ENCODE peak calls at places on chromosome 19, in eight cellular contexts. F is astrocyte; C is suprapubic skin; J is CD4-positive, alpha-beta T cell; K is activated CD4-positive, alpha-beta T cell treated with anti-CD3 and anti-CD28 coated beads for 48 hours; O is MM.1S; A is Daoy; P is COR-L47. Y is an unnamed sample.

GRCh38 chr19:33640773-33641172 is 19.0 kb downstream of the CHST8 start:
- DNase-seq in F (no peak), C (peak), J (no peak), K (no peak), O (no peak), A (no peak), P (no peak), Y (no peak)

GRCh38 chr19:48290923-48291700 is 21.2 kb downstream of the ZNF114 start:
- DNase-seq in F (peak), C (peak), J (peak), K (peak), O (peak), A (peak), P (peak), Y (no peak)

GRCh38 chr19:10828981-10829821 is 6.8 kb downstream of the TMED1 start:
- DNase-seq in F (no peak), C (no peak), J (no peak), K (no peak), O (no peak), A (no peak), P (no peak), Y (peak)

GRCh38 chr19:1657632-1658445 is 5.4 kb upstream of the TCF3 start:
- DNase-seq in F (no peak), C (no peak), J (no peak), K (no peak), O (no peak), A (peak), P (no peak), Y (no peak)

GRCh38 chr19:1449467-1450442 is at the start of gene APC2:
- DNase-seq in F (no peak), C (no peak), J (no peak), K (no peak), O (no peak), A (peak), P (peak), Y (peak)

GRCh38 chr19:8209965-8210659 is 942 bp downstream of the CERS4 start:
- DNase-seq in F (no peak), C (no peak), J (no peak), K (no peak), O (no peak), A (no peak), P (no peak), Y (no peak)

GRCh38 chr19:16325161-16325527 is 518 bp downstream of the KLF2 start:
- DNase-seq in F (no peak), C (no peak), J (no peak), K (peak), O (peak), A (peak), P (peak), Y (no peak)

GRCh38 chr19:1132625-1133383 is 29.0 kb downstream of the GPX4 start:
- DNase-seq in F (no peak), C (no peak), J (no peak), K (no peak), O (peak), A (no peak), P (no peak), Y (no peak)

GRCh38 chr19:38726761-38727301 is 17.4 kb downstream of the CAPN12 start:
- DNase-seq in F (no peak), C (no peak), J (no peak), K (peak), O (no peak), A (no peak), P (no peak), Y (no peak)

GRCh38 chr19:6700586-6701316 is 19.7 kb downstream of the C3 start:
- DNase-seq in F (no peak), C (no peak), J (no peak), K (no peak), O (no peak), A (no peak), P (no peak), Y (no peak)

GRCh38 chr19:46373573-46374359 is 26.9 kb downstream of the PPP5C start:
- DNase-seq in F (peak), C (peak), J (no peak), K (peak), O (no peak), A (peak), P (peak), Y (no peak)

GRCh38 chr19:780935-781334 is 16.3 kb upstream of the PTBP1 start:
- DNase-seq in F (no peak), C (no peak), J (no peak), K (no peak), O (no peak), A (no peak), P (no peak), Y (no peak)

GRCh38 chr19:13334801-13335481 is 171.3 kb downstream of the CACNA1A start:
- DNase-seq in F (no peak), C (no peak), J (no peak), K (no peak), O (no peak), A (no peak), P (no peak), Y (no peak)

GRCh38 chr19:13691569-13691968 is 72.8 kb upstream of the MRI1 start:
- DNase-seq in F (no peak), C (no peak), J (no peak), K (no peak), O (no peak), A (no peak), P (no peak), Y (no peak)

Y was measured in NCI-H526.